ENCODE peak calls at places on chromosomes 1 and 21, in four cellular contexts. One of them, this sample, is unnamed.

GRCh38 chr1:1629430-1630190 is 2.4 kb upstream of the MMP23B start:
- DNase-seq in tibial artery: no peak
- DNase-seq in aorta: peak; percentile 72
- DNase-seq in fibroblast of lung: no peak
- DNase-seq in this sample: no peak

GRCh38 chr1:155514582-155515187 is 47.9 kb downstream of the ASH1L start:
- DNase-seq in fibroblast of lung: no peak
- DNase-seq in aorta: no peak
- DNase-seq in tibial artery: no peak
- DNase-seq in this sample: no peak

GRCh38 chr1:27342391-27342777 is 562 bp downstream of the SYTL1 start:
- DNase-seq in fibroblast of lung: no peak
- DNase-seq in aorta: no peak
- DNase-seq in tibial artery: no peak
- DNase-seq in this sample: no peak

GRCh38 chr1:171913385-171913784 is 72.1 kb downstream of the DNM3 start:
- DNase-seq in aorta: no peak
- DNase-seq in fibroblast of lung: peak; percentile 27
- DNase-seq in tibial artery: no peak
- DNase-seq in this sample: no peak

GRCh38 chr1:173413271-173413707 is 63.8 kb upstream of the PRDX6 start:
- DNase-seq in tibial artery: no peak
- DNase-seq in aorta: no peak
- DNase-seq in fibroblast of lung: no peak
- DNase-seq in this sample: no peak

GRCh38 chr1:17059391-17060128 is 5.7 kb upstream of the SDHB start:
- DNase-seq in aorta: peak; percentile 62
- DNase-seq in tibial artery: peak; percentile 27
- DNase-seq in fibroblast of lung: peak; percentile 68
- DNase-seq in this sample: no peak

GRCh38 chr1:214404154-214404553 is 123.2 kb downstream of the SMYD2 start:
- DNase-seq in aorta: no peak
- DNase-seq in tibial artery: no peak
- DNase-seq in fibroblast of lung: peak; percentile 93
- DNase-seq in this sample: no peak

GRCh38 chr1:70675737-70676156 is 264.7 kb downstream of the CTH start:
- DNase-seq in aorta: no peak
- DNase-seq in tibial artery: no peak
- DNase-seq in fibroblast of lung: no peak
- DNase-seq in this sample: no peak

GRCh38 chr21:41666641-41667051 is 100.2 kb downstream of the RIPK4 start:
- DNase-seq in aorta: no peak
- DNase-seq in tibial artery: no peak
- DNase-seq in fibroblast of lung: no peak
- DNase-seq in this sample: peak; percentile 58

GRCh38 chr1:31760422-31760900 is 3.7 kb downstream of the ADGRB2 start:
- DNase-seq in aorta: no peak
- DNase-seq in fibroblast of lung: peak; percentile 18
- DNase-seq in tibial artery: no peak
- DNase-seq in this sample: no peak

GRCh38 chr1:110235839-110236682 is 25.9 kb downstream of the KCNC4 start:
- DNase-seq in fibroblast of lung: peak; percentile 85
- DNase-seq in tibial artery: no peak
- DNase-seq in aorta: no peak
- DNase-seq in this sample: no peak

GRCh38 chr1:177255411-177255810 is 84.7 kb downstream of the BRINP2 start:
- DNase-seq in tibial artery: no peak
- DNase-seq in fibroblast of lung: peak; percentile 79
- DNase-seq in aorta: no peak
- DNase-seq in this sample: no peak

GRCh38 chr1:16162163-16162822 is 6.4 kb upstream of the EPHA2 start:
- DNase-seq in aorta: no peak
- DNase-seq in fibroblast of lung: no peak
- DNase-seq in tibial artery: no peak
- DNase-seq in this sample: no peak

GRCh38 chr1:218524526-218524925 is 179.4 kb downstream of the TGFB2 start:
- DNase-seq in aorta: no peak
- DNase-seq in tibial artery: no peak
- DNase-seq in fibroblast of lung: peak; percentile 40
- DNase-seq in this sample: no peak

GRCh38 chr1:241533375-241534115 is 1.4 kb downstream of the KMO start:
- DNase-seq in fibroblast of lung: no peak
- DNase-seq in tibial artery: no peak
- DNase-seq in aorta: no peak
- DNase-seq in this sample: no peak

GRCh38 chr1:227546055-227546454 is 17.3 kb upstream of the ZNF678 start:
- DNase-seq in tibial artery: no peak
- DNase-seq in aorta: no peak
- DNase-seq in fibroblast of lung: no peak
- DNase-seq in this sample: no peak

GRCh38 chr1:112840631-112841624 is 115.1 kb downstream of the SLC16A1 start:
- DNase-seq in tibial artery: no peak
- DNase-seq in aorta: no peak
- DNase-seq in fibroblast of lung: peak; percentile 25
- DNase-seq in this sample: no peak

GRCh38 chr1:149846600-149847466 is 52.5 kb upstream of the BOLA1 start:
- DNase-seq in aorta: no peak
- DNase-seq in tibial artery: no peak
- DNase-seq in fibroblast of lung: no peak
- DNase-seq in this sample: no peak

GRCh38 chr1:39952359-39953110 is 2.4 kb upstream of the MFSD2A start:
- DNase-seq in fibroblast of lung: peak; percentile 41
- DNase-seq in aorta: no peak
- DNase-seq in tibial artery: no peak
- DNase-seq in this sample: no peak

GRCh38 chr21:37808261-37808660 is 108.0 kb downstream of the KCNJ6 start:
- DNase-seq in tibial artery: no peak
- DNase-seq in fibroblast of lung: no peak
- DNase-seq in aorta: no peak
- DNase-seq in this sample: no peak

GRCh38 chr21:35206141-35207125 is 157.3 kb upstream of the RUNX1 start:
- DNase-seq in fibroblast of lung: peak; percentile 42
- DNase-seq in tibial artery: no peak
- DNase-seq in aorta: no peak
- DNase-seq in this sample: no peak

GRCh38 chr1:228323401-228323800 is 83.2 kb downstream of the TRIM11 start:
- DNase-seq in fibroblast of lung: no peak
- DNase-seq in aorta: peak; percentile 17
- DNase-seq in tibial artery: no peak
- DNase-seq in this sample: no peak

GRCh38 chr1:53826367-53826766 is 11.7 kb downstream of the NDC1 start:
- DNase-seq in tibial artery: no peak
- DNase-seq in fibroblast of lung: no peak
- DNase-seq in aorta: no peak
- DNase-seq in this sample: no peak

GRCh38 chr1:203765029-203765837 is at the start of gene LAX1:
- DNase-seq in aorta: no peak
- DNase-seq in tibial artery: no peak
- DNase-seq in fibroblast of lung: no peak
- DNase-seq in this sample: no peak

GRCh38 chr1:60894121-60894520 is 188.2 kb upstream of the NFIA start:
- DNase-seq in fibroblast of lung: no peak
- DNase-seq in aorta: no peak
- DNase-seq in tibial artery: no peak
- DNase-seq in this sample: no peak

GRCh38 chr1:55536466-55536865 is 321.3 kb upstream of the USP24 start:
- DNase-seq in fibroblast of lung: no peak
- DNase-seq in tibial artery: no peak
- DNase-seq in aorta: no peak
- DNase-seq in this sample: no peak

GRCh38 chr1:233151850-233152249 is 143.7 kb downstream of the PCNX2 start:
- DNase-seq in fibroblast of lung: peak; percentile 19
- DNase-seq in aorta: no peak
- DNase-seq in tibial artery: no peak
- DNase-seq in this sample: no peak

GRCh38 chr1:218521414-218522169 is 176.5 kb downstream of the TGFB2 start:
- DNase-seq in tibial artery: peak; percentile 54
- DNase-seq in aorta: peak; percentile 63
- DNase-seq in fibroblast of lung: no peak
- DNase-seq in this sample: no peak

GRCh38 chr1:12594966-12595838 is 22.8 kb downstream of the DHRS3 start:
- DNase-seq in tibial artery: peak; percentile 79
- DNase-seq in aorta: peak; percentile 91
- DNase-seq in fibroblast of lung: peak; percentile 83
- DNase-seq in this sample: no peak

DNA sequence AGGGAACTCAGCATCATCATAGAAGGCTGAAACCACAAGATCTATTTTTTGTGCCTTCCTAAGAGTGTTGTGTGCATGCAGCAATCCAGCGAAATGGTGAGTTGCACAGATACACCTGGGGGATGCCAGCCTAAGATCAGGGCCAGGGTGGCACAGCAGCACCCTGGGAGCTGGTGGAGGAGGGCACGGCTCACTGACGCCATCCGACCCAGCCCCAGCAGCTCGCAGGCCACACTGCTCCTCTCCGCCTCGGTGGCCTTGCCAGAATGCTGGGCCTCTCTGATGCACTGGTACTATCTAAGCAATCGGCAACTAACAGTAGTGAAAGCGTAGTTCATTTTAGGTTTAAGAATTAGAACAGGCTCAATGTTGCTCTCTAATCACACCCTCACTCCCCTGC is 37.8 kb downstream of the CAPZB start:
- DNase-seq in tibial artery: no peak
- DNase-seq in aorta: no peak
- DNase-seq in fibroblast of lung: no peak
- DNase-seq in this sample: no peak
- H3K4me1 ChIP-seq in tibial artery: peaks cover 80% of the 10 kb centered on the region
- H3K4me1 ChIP-seq in aorta: peaks cover 2% of the 10 kb centered on the region
- H3K4me1 ChIP-seq in fibroblast of lung: peaks cover 56% of the 10 kb centered on the region
- H3K4me1 ChIP-seq in this sample: peaks cover 91% of the 10 kb centered on the region

GRCh38 chr1:24751833-24752232 is 6.6 kb downstream of the CLIC4 start:
- DNase-seq in fibroblast of lung: no peak
- DNase-seq in aorta: no peak
- DNase-seq in tibial artery: no peak
- DNase-seq in this sample: no peak
- H3K4me1 ChIP-seq in fibroblast of lung: peaks cover 12% of the 10 kb centered on the region
- H3K4me1 ChIP-seq in aorta: no peaks in the 10 kb centered on the region
- H3K4me1 ChIP-seq in tibial artery: peaks cover 66% of the 10 kb centered on the region
- H3K4me1 ChIP-seq in this sample: peaks cover 34% of the 10 kb centered on the region

GRCh38 chr1:41465741-41466140 is 18.7 kb downstream of the EDN2 start:
- DNase-seq in tibial artery: no peak
- DNase-seq in aorta: no peak
- DNase-seq in fibroblast of lung: no peak
- DNase-seq in this sample: no peak
- H3K4me1 ChIP-seq in tibial artery: peaks cover 3% of the 10 kb centered on the region
- H3K4me1 ChIP-seq in aorta: no peaks in the 10 kb centered on the region
- H3K4me1 ChIP-seq in fibroblast of lung: no peaks in the 10 kb centered on the region
- H3K4me1 ChIP-seq in this sample: peaks cover 29% of the 10 kb centered on the region

GRCh38 chr1:245213066-245213465 is 58.3 kb downstream of the KIF26B start:
- DNase-seq in aorta: no peak
- DNase-seq in tibial artery: no peak
- DNase-seq in fibroblast of lung: no peak
- DNase-seq in this sample: no peak

GRCh38 chr1:245211035-245211749 is 56.4 kb downstream of the KIF26B start:
- DNase-seq in fibroblast of lung: no peak
- DNase-seq in tibial artery: no peak
- DNase-seq in aorta: no peak
- DNase-seq in this sample: no peak

GRCh38 chr1:245209658-245210415 is 55.1 kb downstream of the KIF26B start:
- DNase-seq in aorta: no peak
- DNase-seq in fibroblast of lung: no peak
- DNase-seq in tibial artery: no peak
- DNase-seq in this sample: no peak

GRCh38 chr1:245211761-245212160 is 57.0 kb downstream of the KIF26B start:
- DNase-seq in fibroblast of lung: no peak
- DNase-seq in aorta: no peak
- DNase-seq in tibial artery: no peak
- DNase-seq in this sample: no peak

GRCh38 chr1:245212221-245212710 is 57.5 kb downstream of the KIF26B start:
- DNase-seq in aorta: no peak
- DNase-seq in fibroblast of lung: no peak
- DNase-seq in tibial artery: no peak
- DNase-seq in this sample: no peak
- H3K4me1 ChIP-seq in aorta: no peaks in the 10 kb centered on the region
- H3K4me1 ChIP-seq in fibroblast of lung: no peaks in the 10 kb centered on the region
- H3K4me1 ChIP-seq in tibial artery: no peaks in the 10 kb centered on the region
- H3K4me1 ChIP-seq in this sample: no peaks in the 10 kb centered on the region

DNA sequence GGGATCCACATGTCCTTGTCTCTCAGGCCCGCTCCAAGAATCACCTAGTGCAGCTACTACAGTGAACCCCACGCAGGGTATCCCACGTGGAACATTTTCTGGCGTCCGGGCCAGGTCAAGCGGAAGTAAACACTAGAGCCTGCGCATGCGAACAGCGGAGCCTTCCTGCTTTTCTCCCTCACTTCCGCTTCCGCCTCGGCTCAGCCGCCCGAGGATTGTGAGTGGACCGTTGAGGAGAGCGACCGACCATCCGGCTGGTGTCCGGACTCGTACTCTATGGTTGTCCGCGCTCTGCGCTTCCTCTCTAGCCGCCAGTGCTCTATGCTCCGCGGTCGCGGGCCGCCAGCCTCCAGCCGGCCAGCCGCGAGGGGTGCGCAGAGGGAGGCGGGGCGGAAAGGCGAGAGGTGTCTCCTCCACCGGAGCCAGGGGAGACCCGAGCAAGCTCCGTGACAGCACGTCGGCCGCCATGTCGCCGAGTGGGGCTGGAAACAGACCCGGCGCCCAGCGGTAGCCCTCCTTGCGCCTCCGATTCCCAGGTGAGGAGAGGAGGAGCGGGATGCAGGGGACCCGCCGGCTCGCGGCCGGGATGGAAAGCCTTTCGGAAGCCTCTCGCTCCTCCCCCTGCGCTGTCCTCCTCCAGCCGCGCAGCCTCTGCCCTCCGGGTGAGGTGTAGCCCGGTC is at the start of the genes CNST and TFB2M:
- DNase-seq in aorta: peak; percentile 99
- DNase-seq in fibroblast of lung: peak; percentile 99
- DNase-seq in tibial artery: peak; percentile 98
- DNase-seq in this sample: peak; percentile 99
- H3K4me1 ChIP-seq in aorta: no peaks in the 10 kb centered on the region
- H3K4me1 ChIP-seq in fibroblast of lung: peaks cover 7% of the 10 kb centered on the region
- H3K4me1 ChIP-seq in tibial artery: peaks cover 38% of the 10 kb centered on the region
- H3K4me1 ChIP-seq in this sample: peaks cover 31% of the 10 kb centered on the region

GRCh38 chr1:154433161-154433681 is 28.1 kb downstream of the IL6R start:
- DNase-seq in tibial artery: peak; percentile 60
- DNase-seq in aorta: no peak
- DNase-seq in fibroblast of lung: no peak
- DNase-seq in this sample: no peak
- H3K4me1 ChIP-seq in tibial artery: peaks cover 56% of the 10 kb centered on the region
- H3K4me1 ChIP-seq in aorta: no peaks in the 10 kb centered on the region
- H3K4me1 ChIP-seq in fibroblast of lung: peaks cover 20% of the 10 kb centered on the region
- H3K4me1 ChIP-seq in this sample: peaks cover 80% of the 10 kb centered on the region